ENCODE peak calls at places on chromosomes 4 and X, in eight cellular contexts. T, O, J, N, C, F, I and G are unnamed samples.

GRCh38 chrX:38055170-38055847 is 49.0 kb downstream of the SYTL5 start:
- DNase-seq in T (no peak), O (no peak), J (no peak), N (no peak), C (no peak), F (no peak), I (no peak), G (peak)

GRCh38 chr4:107966903-107967302 is 22.8 kb upstream of the HADH start:
- DNase-seq in T (no peak), O (no peak), J (no peak), N (no peak), C (no peak), F (no peak), I (no peak), G (no peak)

GRCh38 chr4:48329976-48330375 is 11.4 kb upstream of the SLAIN2 start:
- DNase-seq in T (no peak), O (no peak), J (no peak), N (no peak), C (no peak), F (no peak), I (no peak), G (peak)

GRCh38 chr4:12041828-12042227 is 613.1 kb upstream of the HS3ST1 start:
- DNase-seq in T (no peak), O (no peak), J (no peak), N (no peak), C (no peak), F (no peak), I (no peak), G (no peak)

GRCh38 chr4:25095756-25096552 is 64.3 kb downstream of the SEPSECS start:
- DNase-seq in T (no peak), O (no peak), J (no peak), N (no peak), C (no peak), F (no peak), I (no peak), G (no peak)

GRCh38 chr4:107561481-107561880 is 158.6 kb downstream of the PAPSS1 start:
- DNase-seq in T (no peak), O (no peak), J (no peak), N (no peak), C (no peak), F (no peak), I (no peak), G (peak)

GRCh38 chr4:107270614-107271013 is 234.5 kb upstream of the DKK2 start:
- DNase-seq in T (no peak), O (no peak), J (no peak), N (no peak), C (no peak), F (no peak), I (no peak), G (no peak)

GRCh38 chr4:30860983-30861382 is 140.8 kb downstream of the PCDH7 start:
- DNase-seq in T (no peak), O (no peak), J (no peak), N (no peak), C (no peak), F (no peak), I (no peak), G (no peak)

GRCh38 chrX:13985697-13986435 is 43.8 kb downstream of the GEMIN8 start:
- DNase-seq in T (no peak), O (no peak), J (no peak), N (no peak), C (no peak), F (no peak), I (no peak), G (no peak)

GRCh38 chr4:101282076-101282844 is 65.1 kb downstream of the PPP3CA start:
- DNase-seq in T (peak), O (no peak), J (no peak), N (no peak), C (no peak), F (no peak), I (no peak), G (no peak)

GRCh38 chr4:81351653-81352455 is 119.9 kb downstream of the RASGEF1B start:
- DNase-seq in T (peak), O (peak), J (peak), N (peak), C (peak), F (peak), I (peak), G (peak)

GRCh38 chr4:188821500-188821899 is 682.3 kb downstream of the TRIML1 start:
- DNase-seq in T (no peak), O (no peak), J (no peak), N (no peak), C (no peak), F (no peak), I (no peak), G (no peak)

GRCh38 chr4:177986236-177986635 is 544.0 kb upstream of the AGA start:
- DNase-seq in T (no peak), O (no peak), J (no peak), N (no peak), C (no peak), F (no peak), I (no peak), G (no peak)
- TF ChIP-seq POLR2AphosphoS5 in T (no peak), O (no peak), J (no peak), N (no peak), C (no peak), F (no peak), I (no peak), G (no peak)

GRCh38 chr4:98542011-98542410 is 116.4 kb downstream of the TSPAN5 start:
- DNase-seq in T (no peak), O (no peak), J (no peak), N (no peak), C (no peak), F (no peak), I (no peak), G (no peak)

GRCh38 chr4:98540803-98541202 is 117.6 kb downstream of the TSPAN5 start:
- DNase-seq in T (no peak), O (no peak), J (no peak), N (no peak), C (no peak), F (no peak), I (no peak), G (no peak)

GRCh38 chr4:98539741-98540140 is 118.7 kb downstream of the TSPAN5 start:
- DNase-seq in T (no peak), O (no peak), J (no peak), N (no peak), C (no peak), F (no peak), I (no peak), G (no peak)

GRCh38 chr4:98536631-98537030 is 121.8 kb downstream of the TSPAN5 start:
- DNase-seq in T (no peak), O (no peak), J (no peak), N (peak), C (no peak), F (no peak), I (no peak), G (no peak)

DNA sequence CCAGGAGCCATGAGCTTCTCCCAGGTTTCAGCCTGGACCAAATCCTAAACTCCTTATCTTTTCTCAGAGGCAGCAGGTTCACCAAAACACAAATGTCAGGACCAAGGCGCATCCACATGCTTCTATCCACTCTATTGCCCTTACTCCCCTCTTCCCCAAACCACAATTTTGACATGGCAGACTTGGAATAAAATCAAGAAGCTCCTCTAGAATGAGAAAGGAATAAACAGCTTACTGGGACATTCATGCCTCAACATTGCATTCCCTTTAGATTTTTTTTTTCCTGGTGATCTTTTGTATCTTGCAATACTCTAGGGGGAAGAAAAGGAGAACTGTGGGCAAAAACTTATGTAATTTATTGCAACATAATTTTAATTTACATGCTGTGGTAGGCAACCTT is 119.1 kb downstream of the TSPAN5 start:
- DNase-seq in T (no peak), O (no peak), J (no peak), N (no peak), C (no peak), F (no peak), I (no peak), G (no peak)
- TF ChIP-seq POLR2AphosphoS5 in T (no peak), O (no peak), J (no peak), N (no peak), C (no peak), F (no peak), I (no peak), G (no peak)

GRCh38 chr4:157572291-157572690 is 351.8 kb downstream of the GRIA2 start:
- DNase-seq in T (no peak), O (no peak), J (no peak), N (no peak), C (no peak), F (no peak), I (no peak), G (no peak)
- TF ChIP-seq POLR2AphosphoS5 in T (no peak), O (no peak), J (no peak), N (no peak), C (no peak), F (no peak), I (no peak), G (no peak)

GRCh38 chr4:77819836-77820679 is 890 bp upstream of the CNOT6L start:
- DNase-seq in T (no peak), O (peak), J (peak), N (peak), C (peak), F (peak), I (peak), G (peak)
- TF ChIP-seq POLR2AphosphoS5 in T (peak), O (peak), J (no peak), N (no peak), C (peak), F (peak), I (peak), G (peak)

DNA sequence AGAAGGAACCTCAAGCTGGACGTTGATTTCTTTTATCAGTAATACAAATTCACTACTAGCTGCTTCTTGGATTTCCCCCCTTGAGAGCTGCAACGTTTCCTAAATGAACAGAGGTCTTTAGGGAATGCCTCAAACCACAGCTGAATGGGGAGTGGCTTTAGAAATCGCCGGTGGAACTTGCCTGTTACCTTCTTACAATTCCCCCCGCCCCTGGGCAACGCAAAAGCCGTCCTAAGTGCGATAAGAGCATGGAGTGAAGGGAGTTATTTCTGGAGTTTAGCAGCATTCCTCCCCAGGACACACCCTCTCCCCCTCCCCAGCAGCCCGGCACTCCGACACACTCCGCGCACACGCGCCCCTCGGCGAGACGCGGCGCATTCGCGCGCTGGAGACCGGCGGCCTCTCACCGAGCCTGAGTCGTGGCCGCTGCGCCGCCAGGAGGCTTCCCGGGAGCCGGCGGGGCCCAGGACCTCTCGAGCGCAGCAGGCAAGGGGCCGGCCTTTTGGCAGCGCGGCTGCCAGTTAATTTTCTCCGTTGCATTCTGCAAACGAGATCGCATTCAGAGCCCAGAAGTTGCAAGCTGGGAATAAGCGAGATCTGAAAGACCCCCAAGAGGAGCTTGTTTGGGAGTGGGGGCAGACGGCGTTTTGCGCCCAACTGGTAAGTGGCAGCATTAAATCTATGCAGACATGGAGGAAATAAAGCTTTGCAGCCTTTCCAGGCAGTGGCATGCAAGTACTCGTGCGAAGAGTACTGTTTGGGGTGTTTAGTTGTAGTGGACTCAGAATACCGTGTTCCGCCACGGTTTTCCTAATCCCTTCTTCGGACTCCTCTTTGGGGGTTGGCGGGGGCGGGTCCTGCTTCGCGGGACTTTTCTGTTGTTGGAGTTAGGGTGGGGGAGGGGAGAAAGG is 134.6 kb downstream of the PALLD start:
- DNase-seq in T (no peak), O (no peak), J (no peak), N (peak), C (peak), F (no peak), I (peak), G (peak)
- TF ChIP-seq POLR2AphosphoS5 in T (peak), O (no peak), J (no peak), N (no peak), C (no peak), F (no peak), I (peak), G (peak)

GRCh38 chr4:139078926-139079325 is 63.3 kb downstream of the NOCT start:
- DNase-seq in T (no peak), O (no peak), J (no peak), N (no peak), C (no peak), F (no peak), I (no peak), G (no peak)

GRCh38 chr4:139083533-139084424 is 68.2 kb downstream of the NOCT start:
- DNase-seq in T (no peak), O (peak), J (peak), N (peak), C (peak), F (peak), I (peak), G (peak)

GRCh38 chr4:139082750-139083532 is 67.4 kb downstream of the NOCT start:
- DNase-seq in T (peak), O (peak), J (peak), N (peak), C (peak), F (peak), I (peak), G (peak)

GRCh38 chr4:139085141-139085540 is 69.6 kb downstream of the NOCT start:
- DNase-seq in T (no peak), O (peak), J (no peak), N (no peak), C (no peak), F (no peak), I (no peak), G (peak)

GRCh38 chr4:139084425-139085093 is 69.0 kb downstream of the NOCT start:
- DNase-seq in T (peak), O (peak), J (no peak), N (no peak), C (no peak), F (no peak), I (no peak), G (no peak)
- TF ChIP-seq POLR2AphosphoS5 in T (no peak), O (no peak), J (no peak), N (no peak), C (no peak), F (no peak), I (peak), G (no peak)

DNA sequence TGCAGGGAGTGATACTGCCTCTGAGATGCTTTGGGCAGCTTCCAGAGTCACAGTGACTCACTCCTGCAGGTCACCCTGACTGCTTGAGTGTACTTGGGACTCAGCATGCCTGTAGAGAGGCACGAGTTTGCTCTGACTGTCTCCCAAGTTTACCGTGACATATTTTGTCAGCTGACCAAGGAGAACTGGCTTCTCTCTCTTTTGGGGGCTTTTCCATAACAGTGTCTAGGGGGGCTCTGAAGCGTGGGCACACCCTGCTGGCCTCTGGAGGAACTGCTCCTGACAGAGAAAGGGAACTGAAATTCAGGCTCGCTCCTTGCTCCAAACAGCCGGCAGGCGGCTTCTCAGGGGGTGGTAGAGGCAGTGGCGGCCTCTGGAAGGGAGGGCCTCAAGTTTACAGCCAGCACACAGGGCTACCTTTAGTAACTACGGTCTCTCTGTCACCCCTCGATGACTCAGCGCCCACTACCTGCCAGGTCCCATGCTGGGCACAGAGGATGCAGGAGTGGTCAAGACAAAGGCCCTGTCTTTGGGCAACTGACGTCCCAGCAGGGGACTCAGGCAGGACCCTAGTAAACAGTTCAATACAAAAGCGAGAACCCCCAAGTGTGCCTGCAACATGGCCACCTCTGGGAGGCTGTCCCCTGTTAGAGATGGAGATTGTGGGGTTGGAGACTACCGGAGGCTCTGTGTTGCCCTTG is 17.8 kb downstream of the ZNF185 start:
- DNase-seq in T (no peak), O (peak), J (peak), N (peak), C (no peak), F (peak), I (no peak), G (peak)
- TF ChIP-seq POLR2AphosphoS5 in T (no peak), O (no peak), J (no peak), N (no peak), C (no peak), F (no peak), I (no peak), G (no peak)

GRCh38 chr4:127212701-127213100 is 420.1 kb upstream of the INTU start:
- DNase-seq in T (no peak), O (no peak), J (no peak), N (no peak), C (no peak), F (no peak), I (no peak), G (no peak)

GRCh38 chr4:127214936-127215335 is 417.8 kb upstream of the INTU start:
- DNase-seq in T (no peak), O (no peak), J (no peak), N (no peak), C (no peak), F (no peak), I (no peak), G (no peak)

GRCh38 chr4:127212269-127212580 is 420.5 kb upstream of the INTU start:
- DNase-seq in T (no peak), O (no peak), J (no peak), N (no peak), C (no peak), F (no peak), I (no peak), G (no peak)

GRCh38 chr4:127211377-127212268 is 421.1 kb upstream of the INTU start:
- DNase-seq in T (no peak), O (no peak), J (no peak), N (no peak), C (no peak), F (no peak), I (no peak), G (no peak)

GRCh38 chr4:127214001-127214400 is 418.8 kb upstream of the INTU start:
- DNase-seq in T (no peak), O (no peak), J (no peak), N (no peak), C (no peak), F (no peak), I (no peak), G (no peak)
- TF ChIP-seq POLR2AphosphoS5 in T (no peak), O (no peak), J (no peak), N (no peak), C (no peak), F (no peak), I (no peak), G (no peak)

GRCh38 chr4:37453361-37454262 is 209.1 kb downstream of the NWD2 start:
- DNase-seq in T (no peak), O (no peak), J (peak), N (peak), C (peak), F (no peak), I (peak), G (peak)
- TF ChIP-seq POLR2AphosphoS5 in T (no peak), O (no peak), J (no peak), N (no peak), C (peak), F (no peak), I (no peak), G (no peak)

GRCh38 chr4:76233534-76233933 is 18.0 kb upstream of the FAM47E start:
- DNase-seq in T (peak), O (no peak), J (no peak), N (no peak), C (no peak), F (no peak), I (no peak), G (no peak)
- TF ChIP-seq POLR2AphosphoS5 in T (no peak), O (no peak), J (no peak), N (no peak), C (no peak), F (no peak), I (no peak), G (no peak)